ENCODE peak calls at places on chromosomes 3 and 15, in seven cellular contexts. One of them, this sample, is unnamed.

GRCh38 chr3:178631950-178632349 is 95.7 kb downstream of the KCNMB2 start:
- DNase-seq in GM03348: no peak
- DNase-seq in GM10248: no peak
- DNase-seq in nephron progenitor cell: no peak
- DNase-seq in effector memory CD8-positive, alpha-beta T cell: no peak
- DNase-seq in GM23248: no peak
- DNase-seq in non-pigmented ciliary epithelial cell: no peak
- DNase-seq in this sample: no peak

GRCh38 chr3:105793040-105793439 is 75.8 kb downstream of the CBLB start:
- DNase-seq in non-pigmented ciliary epithelial cell: no peak
- DNase-seq in nephron progenitor cell: no peak
- DNase-seq in GM03348: no peak
- DNase-seq in effector memory CD8-positive, alpha-beta T cell: no peak
- DNase-seq in GM23248: no peak
- DNase-seq in GM10248: no peak
- DNase-seq in this sample: no peak

GRCh38 chr3:177460100-177460499 is 262.8 kb upstream of the TBL1XR1 start:
- DNase-seq in GM10248: no peak
- DNase-seq in non-pigmented ciliary epithelial cell: no peak
- DNase-seq in GM03348: no peak
- DNase-seq in nephron progenitor cell: no peak
- DNase-seq in effector memory CD8-positive, alpha-beta T cell: no peak
- DNase-seq in GM23248: no peak
- DNase-seq in this sample: no peak

GRCh38 chr3:10294030-10294591 is 1.4 kb upstream of the GHRL start:
- DNase-seq in non-pigmented ciliary epithelial cell: no peak
- DNase-seq in effector memory CD8-positive, alpha-beta T cell: no peak
- DNase-seq in GM03348: no peak
- DNase-seq in GM10248: no peak
- DNase-seq in nephron progenitor cell: no peak
- DNase-seq in GM23248: no peak
- DNase-seq in this sample: no peak

GRCh38 chr3:114879059-114880031 is 267.7 kb downstream of the ZBTB20 start:
- DNase-seq in GM23248: peak
- DNase-seq in nephron progenitor cell: no peak
- DNase-seq in non-pigmented ciliary epithelial cell: peak
- DNase-seq in GM03348: peak
- DNase-seq in GM10248: peak
- DNase-seq in effector memory CD8-positive, alpha-beta T cell: no peak
- DNase-seq in this sample: no peak

GRCh38 chr15:99241752-99242151 is 7.6 kb downstream of the TTC23 start:
- DNase-seq in non-pigmented ciliary epithelial cell: no peak
- DNase-seq in nephron progenitor cell: no peak
- DNase-seq in GM10248: no peak
- DNase-seq in GM03348: no peak
- DNase-seq in GM23248: no peak
- DNase-seq in effector memory CD8-positive, alpha-beta T cell: no peak
- DNase-seq in this sample: no peak

GRCh38 chr15:89114974-89115373 is 26.7 kb downstream of the ABHD2 start:
- DNase-seq in effector memory CD8-positive, alpha-beta T cell: no peak
- DNase-seq in GM10248: no peak
- DNase-seq in non-pigmented ciliary epithelial cell: no peak
- DNase-seq in nephron progenitor cell: no peak
- DNase-seq in GM23248: peak
- DNase-seq in GM03348: peak
- DNase-seq in this sample: no peak

GRCh38 chr3:149763565-149763964 is 11.3 kb upstream of the COMMD2 start:
- DNase-seq in GM23248: no peak
- DNase-seq in effector memory CD8-positive, alpha-beta T cell: no peak
- DNase-seq in non-pigmented ciliary epithelial cell: no peak
- DNase-seq in GM03348: no peak
- DNase-seq in nephron progenitor cell: no peak
- DNase-seq in GM10248: no peak
- DNase-seq in this sample: no peak

GRCh38 chr3:56251343-56251945 is 216.8 kb downstream of the ERC2 start:
- DNase-seq in nephron progenitor cell: peak
- DNase-seq in GM03348: peak
- DNase-seq in GM23248: peak
- DNase-seq in effector memory CD8-positive, alpha-beta T cell: no peak
- DNase-seq in non-pigmented ciliary epithelial cell: peak
- DNase-seq in GM10248: peak
- DNase-seq in this sample: no peak

GRCh38 chr3:104711435-104711834 is 655.3 kb upstream of the ALCAM start:
- DNase-seq in GM03348: no peak
- DNase-seq in effector memory CD8-positive, alpha-beta T cell: no peak
- DNase-seq in non-pigmented ciliary epithelial cell: no peak
- DNase-seq in nephron progenitor cell: no peak
- DNase-seq in GM23248: no peak
- DNase-seq in GM10248: no peak
- DNase-seq in this sample: no peak

GRCh38 chr3:184748219-184749135 is 36.6 kb upstream of the MAGEF1 start:
- DNase-seq in effector memory CD8-positive, alpha-beta T cell: no peak
- DNase-seq in GM10248: peak
- DNase-seq in non-pigmented ciliary epithelial cell: no peak
- DNase-seq in nephron progenitor cell: no peak
- DNase-seq in GM03348: peak
- DNase-seq in GM23248: peak
- DNase-seq in this sample: no peak

GRCh38 chr15:74799843-74800558 is 12.6 kb upstream of the LMAN1L start:
- DNase-seq in GM23248: peak
- DNase-seq in effector memory CD8-positive, alpha-beta T cell: peak
- DNase-seq in GM03348: peak
- DNase-seq in non-pigmented ciliary epithelial cell: no peak
- DNase-seq in GM10248: peak
- DNase-seq in nephron progenitor cell: peak
- DNase-seq in this sample: peak

GRCh38 chr15:87478688-87479072 is 777.9 kb downstream of the NTRK3 start:
- DNase-seq in GM03348: no peak
- DNase-seq in GM10248: no peak
- DNase-seq in nephron progenitor cell: no peak
- DNase-seq in effector memory CD8-positive, alpha-beta T cell: no peak
- DNase-seq in non-pigmented ciliary epithelial cell: no peak
- DNase-seq in GM23248: no peak
- DNase-seq in this sample: no peak

GRCh38 chr15:33188159-33188558 is 6.4 kb downstream of the FMN1 start:
- DNase-seq in non-pigmented ciliary epithelial cell: no peak
- DNase-seq in GM10248: no peak
- DNase-seq in GM23248: no peak
- DNase-seq in effector memory CD8-positive, alpha-beta T cell: no peak
- DNase-seq in nephron progenitor cell: no peak
- DNase-seq in GM03348: no peak
- DNase-seq in this sample: no peak

GRCh38 chr3:50627407-50628051 is 10.6 kb downstream of the MAPKAPK3 start:
- DNase-seq in effector memory CD8-positive, alpha-beta T cell: no peak
- DNase-seq in GM23248: peak
- DNase-seq in GM10248: peak
- DNase-seq in GM03348: peak
- DNase-seq in nephron progenitor cell: no peak
- DNase-seq in non-pigmented ciliary epithelial cell: no peak
- DNase-seq in this sample: no peak

GRCh38 chr3:157626817-157627216 is 123.6 kb upstream of the VEPH1 start:
- DNase-seq in GM03348: no peak
- DNase-seq in nephron progenitor cell: no peak
- DNase-seq in GM10248: no peak
- DNase-seq in non-pigmented ciliary epithelial cell: no peak
- DNase-seq in effector memory CD8-positive, alpha-beta T cell: no peak
- DNase-seq in GM23248: no peak
- DNase-seq in this sample: no peak

GRCh38 chr3:56801151-56801596 is 575 bp downstream of the ARHGEF3 start:
- DNase-seq in GM23248: no peak
- DNase-seq in effector memory CD8-positive, alpha-beta T cell: peak
- DNase-seq in GM03348: no peak
- DNase-seq in GM10248: no peak
- DNase-seq in non-pigmented ciliary epithelial cell: no peak
- DNase-seq in nephron progenitor cell: no peak
- DNase-seq in this sample: peak

GRCh38 chr15:98177950-98178848 is 217.7 kb downstream of the ARRDC4 start:
- DNase-seq in GM23248: peak
- DNase-seq in non-pigmented ciliary epithelial cell: peak
- DNase-seq in GM03348: peak
- DNase-seq in effector memory CD8-positive, alpha-beta T cell: peak
- DNase-seq in GM10248: peak
- DNase-seq in nephron progenitor cell: peak
- DNase-seq in this sample: peak

GRCh38 chr3:157913751-157914150 is 192.5 kb downstream of the SHOX2 start:
- DNase-seq in non-pigmented ciliary epithelial cell: no peak
- DNase-seq in GM10248: no peak
- DNase-seq in GM03348: peak
- DNase-seq in nephron progenitor cell: no peak
- DNase-seq in effector memory CD8-positive, alpha-beta T cell: no peak
- DNase-seq in GM23248: peak
- DNase-seq in this sample: no peak

GRCh38 chr3:47910233-47910632 is 106.0 kb downstream of the MAP4 start:
- DNase-seq in GM10248: no peak
- DNase-seq in GM23248: no peak
- DNase-seq in non-pigmented ciliary epithelial cell: no peak
- DNase-seq in GM03348: no peak
- DNase-seq in effector memory CD8-positive, alpha-beta T cell: no peak
- DNase-seq in nephron progenitor cell: no peak
- DNase-seq in this sample: no peak

GRCh38 chr15:74385442-74386132 is 18.1 kb upstream of the CYP11A1 start:
- DNase-seq in GM23248: no peak
- DNase-seq in GM03348: no peak
- DNase-seq in GM10248: no peak
- DNase-seq in effector memory CD8-positive, alpha-beta T cell: no peak
- DNase-seq in nephron progenitor cell: no peak
- DNase-seq in non-pigmented ciliary epithelial cell: no peak
- DNase-seq in this sample: no peak

GRCh38 chr3:126351086-126351770 is 6.0 kb downstream of the KLF15 start:
- DNase-seq in GM10248: no peak
- DNase-seq in effector memory CD8-positive, alpha-beta T cell: no peak
- DNase-seq in non-pigmented ciliary epithelial cell: no peak
- DNase-seq in nephron progenitor cell: no peak
- DNase-seq in GM23248: no peak
- DNase-seq in GM03348: no peak
- DNase-seq in this sample: no peak

GRCh38 chr3:46282696-46283095 is 40.4 kb downstream of the CCR3 start:
- DNase-seq in GM03348: no peak
- DNase-seq in effector memory CD8-positive, alpha-beta T cell: no peak
- DNase-seq in nephron progenitor cell: no peak
- DNase-seq in non-pigmented ciliary epithelial cell: no peak
- DNase-seq in GM10248: no peak
- DNase-seq in GM23248: no peak
- DNase-seq in this sample: no peak

GRCh38 chr3:171833775-171834460 is 9.2 kb upstream of the TMEM212 start:
- DNase-seq in non-pigmented ciliary epithelial cell: no peak
- DNase-seq in GM10248: peak
- DNase-seq in GM03348: peak
- DNase-seq in effector memory CD8-positive, alpha-beta T cell: no peak
- DNase-seq in nephron progenitor cell: no peak
- DNase-seq in GM23248: peak
- DNase-seq in this sample: no peak

GRCh38 chr3:31370093-31370666 is 162.5 kb upstream of the STT3B start:
- DNase-seq in effector memory CD8-positive, alpha-beta T cell: no peak
- DNase-seq in GM10248: no peak
- DNase-seq in nephron progenitor cell: no peak
- DNase-seq in non-pigmented ciliary epithelial cell: no peak
- DNase-seq in GM03348: no peak
- DNase-seq in GM23248: peak
- DNase-seq in this sample: no peak

GRCh38 chr3:135075157-135075556 is 280.1 kb downstream of the EPHB1 start:
- DNase-seq in effector memory CD8-positive, alpha-beta T cell: no peak
- DNase-seq in nephron progenitor cell: no peak
- DNase-seq in GM23248: no peak
- DNase-seq in GM10248: no peak
- DNase-seq in GM03348: no peak
- DNase-seq in non-pigmented ciliary epithelial cell: no peak
- DNase-seq in this sample: no peak

GRCh38 chr15:68733666-68734065 is 87.0 kb downstream of the ANP32A start:
- DNase-seq in effector memory CD8-positive, alpha-beta T cell: no peak
- DNase-seq in GM23248: no peak
- DNase-seq in GM03348: no peak
- DNase-seq in nephron progenitor cell: no peak
- DNase-seq in GM10248: no peak
- DNase-seq in non-pigmented ciliary epithelial cell: no peak
- DNase-seq in this sample: no peak

GRCh38 chr3:72238341-72238740 is 453.4 kb upstream of the PROK2 start:
- DNase-seq in GM23248: peak
- DNase-seq in nephron progenitor cell: no peak
- DNase-seq in effector memory CD8-positive, alpha-beta T cell: no peak
- DNase-seq in GM03348: peak
- DNase-seq in non-pigmented ciliary epithelial cell: no peak
- DNase-seq in GM10248: no peak
- DNase-seq in this sample: no peak

GRCh38 chr15:40909662-40910625 is 15.7 kb downstream of the VPS18 start:
- DNase-seq in effector memory CD8-positive, alpha-beta T cell: no peak
- DNase-seq in non-pigmented ciliary epithelial cell: no peak
- DNase-seq in GM10248: no peak
- DNase-seq in GM23248: peak
- DNase-seq in nephron progenitor cell: no peak
- DNase-seq in GM03348: peak
- DNase-seq in this sample: no peak

GRCh38 chr3:109115451-109115850 is 2.5 kb downstream of the MORC1 start:
- DNase-seq in nephron progenitor cell: no peak
- DNase-seq in non-pigmented ciliary epithelial cell: no peak
- DNase-seq in GM23248: no peak
- DNase-seq in GM10248: no peak
- DNase-seq in GM03348: no peak
- DNase-seq in effector memory CD8-positive, alpha-beta T cell: no peak
- DNase-seq in this sample: no peak